ENCODE peak calls at places on chromosomes 16 and 17, in four cellular contexts. J is CD8-positive, alpha-beta memory T cell; U is cardiac muscle cell; E is aorta. M is an unnamed sample. For H3K27me3 and H3K36me3, the result is how much of the 10 kb centered on the place peaks cover.

GRCh38 chr16:81730090-81731051 is 48.7 kb upstream of the PLCG2 start:
- DNase-seq in J (peak), U (peak), E (peak), M (peak)

GRCh38 chr16:63650550-63650949 is 1471.3 kb downstream of the CDH11 start:
- DNase-seq in J (no peak), U (no peak), E (no peak), M (no peak)

GRCh38 chr17:34248807-34249496 is 6.1 kb upstream of the CCL2 start:
- DNase-seq in J (no peak), U (no peak), E (no peak), M (no peak)

GRCh38 chr16:2090819-2091721 is 43.3 kb downstream of the TSC2 start:
- DNase-seq in J (peak), U (peak), E (no peak), M (no peak)

GRCh38 chr17:76713765-76714164 is 3.0 kb upstream of the MXRA7 start:
- DNase-seq in J (no peak), U (no peak), E (no peak), M (no peak)

GRCh38 chr17:17840751-17841591 is 4.2 kb upstream of the SREBF1 start:
- DNase-seq in J (no peak), U (no peak), E (peak), M (peak)

GRCh38 chr17:17718251-17718650 is 37.0 kb downstream of the RAI1 start:
- DNase-seq in J (no peak), U (no peak), E (no peak), M (no peak)

GRCh38 chr17:65638221-65638940 is 76.9 kb upstream of the AXIN2 start:
- DNase-seq in J (no peak), U (no peak), E (no peak), M (no peak)

GRCh38 chr16:88471575-88471974 is 18.5 kb downstream of the ZFPM1 start:
- DNase-seq in J (no peak), U (no peak), E (no peak), M (no peak)

GRCh38 chr17:73474370-73474988 is 162.7 kb upstream of the CDC42EP4 start:
- DNase-seq in J (no peak), U (peak), E (peak), M (peak)

DNA sequence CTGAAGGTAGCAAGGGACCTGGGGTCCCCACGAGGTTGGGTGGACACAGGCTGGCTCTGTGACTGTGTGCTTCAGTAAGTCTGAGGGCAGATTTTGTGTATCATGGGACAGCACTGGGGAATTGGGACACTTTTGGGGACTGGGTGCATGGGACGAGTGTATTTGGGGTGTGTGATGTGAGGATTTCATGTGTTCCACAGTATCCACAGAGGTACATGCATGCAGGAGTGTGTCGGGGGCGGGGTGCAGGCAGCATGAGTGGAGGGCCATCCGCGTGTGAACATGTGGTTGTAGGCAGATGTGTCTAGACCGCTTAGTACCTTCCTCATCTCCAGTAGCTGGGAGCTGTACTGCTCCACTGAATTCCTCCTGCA is 1.1 kb upstream of the DLX3 start:
- DNase-seq in J (no peak), U (no peak), E (no peak), M (no peak)
- H3K27me3 ChIP-seq in J (half or more), U (half or more), E (under half), M (under half)

GRCh38 chr16:29989111-29989858 is 6.1 kb downstream of the HIRIP3 start:
- DNase-seq in J (no peak), U (no peak), E (peak), M (no peak)

GRCh38 chr16:29991571-29991904 is 3.9 kb downstream of the HIRIP3 start:
- DNase-seq in J (no peak), U (no peak), E (peak), M (no peak)

GRCh38 chr16:29990883-29991570 is 4.4 kb downstream of the HIRIP3 start:
- DNase-seq in J (no peak), U (no peak), E (peak), M (no peak)

GRCh38 chr16:29988346-29989075 is 6.9 kb downstream of the HIRIP3 start:
- DNase-seq in J (no peak), U (no peak), E (peak), M (no peak)

DNA sequence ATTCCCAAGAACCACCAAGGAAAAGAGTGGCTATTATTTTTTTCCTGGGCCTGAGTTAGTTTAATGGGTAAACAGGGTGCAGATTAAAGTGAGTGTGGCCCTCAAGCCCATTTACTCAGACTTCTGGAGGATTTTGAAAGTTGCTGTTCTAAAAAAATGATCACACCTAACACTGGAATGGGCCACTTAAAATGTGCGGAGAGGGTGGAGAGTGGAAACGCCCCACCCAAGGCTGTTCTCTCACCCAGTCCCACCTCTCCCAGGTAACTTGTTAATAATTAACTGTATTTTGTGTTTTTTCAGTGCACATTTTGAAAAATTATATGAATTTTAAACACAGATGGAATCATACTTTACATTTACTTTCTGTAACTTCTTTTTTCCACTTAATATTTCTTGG is 5.4 kb downstream of the HIRIP3 start:
- DNase-seq in J (no peak), U (no peak), E (no peak), M (no peak)
- H3K36me3 ChIP-seq in J (under half), U (under half), E (under half), M (half or more)

DNA sequence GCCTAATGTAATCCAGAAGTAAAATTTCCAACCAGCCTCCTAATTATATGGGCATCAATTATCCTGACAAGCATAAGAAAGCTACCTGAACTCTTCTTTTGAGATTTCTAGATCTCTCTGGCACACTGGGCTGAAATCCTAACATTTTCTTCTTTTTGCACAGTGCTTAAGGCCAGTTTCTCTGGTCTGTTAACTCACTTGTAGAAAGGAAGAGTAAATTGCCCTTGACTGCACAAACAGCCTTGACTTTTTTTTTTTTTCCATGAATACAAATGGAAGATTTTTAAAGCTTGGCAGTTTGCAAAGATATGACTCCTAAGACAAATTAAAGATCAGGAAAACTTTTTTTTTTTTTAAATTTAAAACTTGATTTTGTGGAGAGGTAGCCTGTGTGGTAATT is 291.2 kb upstream of the MON1B start:
- DNase-seq in J (no peak), U (no peak), E (no peak), M (no peak)
- H3K4me3 ChIP-seq in J (no peak), U (no peak), E (no peak), M (no peak)

GRCh38 chr17:46890638-46891037 is 32.3 kb upstream of the GOSR2 start:
- DNase-seq in J (no peak), U (no peak), E (peak), M (no peak)
- H3K27me3 ChIP-seq in J (under half), U (under half), E (under half), M (under half)